ENCODE peak calls at places on chromosome 4, in ten cellular contexts. One of them, this sample, is unnamed.

GRCh38 chr4:109611045-109611616 is 51.1 kb downstream of the MCUB start:
- DNase-seq in NCI-H1694: no peak
- DNase-seq in CD8-positive, alpha-beta T cell: no peak
- DNase-seq in H4: no peak
- DNase-seq in hypothalamus: no peak
- DNase-seq in fibroblast of pulmonary artery: peak
- DNase-seq in NCI-H345: no peak
- DNase-seq in frontal cortex: no peak
- DNase-seq in DMS153: no peak
- DNase-seq in WERI-Rb-1: no peak
- DNase-seq in this sample: peak

GRCh38 chr4:180527993-180528392 is 1715.2 kb upstream of the TENM3 start:
- DNase-seq in NCI-H1694: no peak
- DNase-seq in CD8-positive, alpha-beta T cell: no peak
- DNase-seq in H4: no peak
- DNase-seq in hypothalamus: no peak
- DNase-seq in fibroblast of pulmonary artery: no peak
- DNase-seq in NCI-H345: no peak
- DNase-seq in frontal cortex: no peak
- DNase-seq in DMS153: no peak
- DNase-seq in WERI-Rb-1: no peak
- DNase-seq in this sample: no peak

GRCh38 chr4:70603856-70604255 is 11.8 kb downstream of the AMBN start:
- DNase-seq in NCI-H1694: no peak
- DNase-seq in CD8-positive, alpha-beta T cell: no peak
- DNase-seq in H4: no peak
- DNase-seq in hypothalamus: no peak
- DNase-seq in fibroblast of pulmonary artery: peak
- DNase-seq in NCI-H345: no peak
- DNase-seq in frontal cortex: no peak
- DNase-seq in DMS153: no peak
- DNase-seq in WERI-Rb-1: no peak
- DNase-seq in this sample: no peak

GRCh38 chr4:174467107-174467506 is 55.2 kb downstream of the HPGD start:
- DNase-seq in NCI-H1694: no peak
- DNase-seq in CD8-positive, alpha-beta T cell: no peak
- DNase-seq in H4: no peak
- DNase-seq in hypothalamus: no peak
- DNase-seq in fibroblast of pulmonary artery: peak
- DNase-seq in NCI-H345: no peak
- DNase-seq in frontal cortex: no peak
- DNase-seq in DMS153: no peak
- DNase-seq in WERI-Rb-1: no peak
- DNase-seq in this sample: no peak

GRCh38 chr4:6493668-6494304 is 21.4 kb upstream of the PPP2R2C start:
- DNase-seq in NCI-H1694: no peak
- DNase-seq in CD8-positive, alpha-beta T cell: no peak
- DNase-seq in H4: no peak
- DNase-seq in hypothalamus: no peak
- DNase-seq in fibroblast of pulmonary artery: peak
- DNase-seq in NCI-H345: peak
- DNase-seq in frontal cortex: no peak
- DNase-seq in DMS153: no peak
- DNase-seq in WERI-Rb-1: no peak
- DNase-seq in this sample: no peak

GRCh38 chr4:168917150-168917779 is 92.8 kb downstream of the CBR4 start:
- DNase-seq in NCI-H1694: peak
- DNase-seq in CD8-positive, alpha-beta T cell: no peak
- DNase-seq in H4: peak
- DNase-seq in hypothalamus: no peak
- DNase-seq in fibroblast of pulmonary artery: peak
- DNase-seq in NCI-H345: peak
- DNase-seq in frontal cortex: peak
- DNase-seq in DMS153: no peak
- DNase-seq in WERI-Rb-1: no peak
- DNase-seq in this sample: no peak

GRCh38 chr4:169293343-169294176 is 22.8 kb upstream of the SH3RF1 start:
- DNase-seq in NCI-H1694: no peak
- DNase-seq in CD8-positive, alpha-beta T cell: no peak
- DNase-seq in H4: no peak
- DNase-seq in hypothalamus: no peak
- DNase-seq in fibroblast of pulmonary artery: no peak
- DNase-seq in NCI-H345: no peak
- DNase-seq in frontal cortex: no peak
- DNase-seq in DMS153: no peak
- DNase-seq in WERI-Rb-1: no peak
- DNase-seq in this sample: no peak

GRCh38 chr4:169383724-169384123 is 113.0 kb upstream of the SH3RF1 start:
- DNase-seq in NCI-H1694: no peak
- DNase-seq in CD8-positive, alpha-beta T cell: no peak
- DNase-seq in H4: no peak
- DNase-seq in hypothalamus: no peak
- DNase-seq in fibroblast of pulmonary artery: peak
- DNase-seq in NCI-H345: no peak
- DNase-seq in frontal cortex: no peak
- DNase-seq in DMS153: no peak
- DNase-seq in WERI-Rb-1: no peak
- DNase-seq in this sample: no peak

GRCh38 chr4:1098311-1098925 is 14.9 kb downstream of the RNF212 start:
- DNase-seq in NCI-H1694: no peak
- DNase-seq in CD8-positive, alpha-beta T cell: no peak
- DNase-seq in H4: no peak
- DNase-seq in hypothalamus: no peak
- DNase-seq in fibroblast of pulmonary artery: no peak
- DNase-seq in NCI-H345: no peak
- DNase-seq in frontal cortex: no peak
- DNase-seq in DMS153: no peak
- DNase-seq in WERI-Rb-1: no peak
- DNase-seq in this sample: no peak

GRCh38 chr4:31081375-31081774 is 361.2 kb downstream of the PCDH7 start:
- DNase-seq in NCI-H1694: no peak
- DNase-seq in CD8-positive, alpha-beta T cell: no peak
- DNase-seq in H4: no peak
- DNase-seq in hypothalamus: no peak
- DNase-seq in fibroblast of pulmonary artery: peak
- DNase-seq in NCI-H345: no peak
- DNase-seq in frontal cortex: no peak
- DNase-seq in DMS153: no peak
- DNase-seq in WERI-Rb-1: no peak
- DNase-seq in this sample: no peak

GRCh38 chr4:77605210-77605902 is at the start of gene CXCL13:
- DNase-seq in NCI-H1694: no peak
- DNase-seq in CD8-positive, alpha-beta T cell: no peak
- DNase-seq in H4: no peak
- DNase-seq in hypothalamus: no peak
- DNase-seq in fibroblast of pulmonary artery: no peak
- DNase-seq in NCI-H345: peak
- DNase-seq in frontal cortex: no peak
- DNase-seq in DMS153: peak
- DNase-seq in WERI-Rb-1: no peak
- DNase-seq in this sample: peak

GRCh38 chr4:184345573-184345922 is 127.9 kb upstream of the ENPP6 start:
- DNase-seq in NCI-H1694: no peak
- DNase-seq in CD8-positive, alpha-beta T cell: no peak
- DNase-seq in H4: no peak
- DNase-seq in hypothalamus: no peak
- DNase-seq in fibroblast of pulmonary artery: no peak
- DNase-seq in NCI-H345: no peak
- DNase-seq in frontal cortex: no peak
- DNase-seq in DMS153: no peak
- DNase-seq in WERI-Rb-1: no peak
- DNase-seq in this sample: no peak

GRCh38 chr4:10273030-10273429 is 156.4 kb upstream of the WDR1 start:
- DNase-seq in NCI-H1694: no peak
- DNase-seq in CD8-positive, alpha-beta T cell: no peak
- DNase-seq in H4: no peak
- DNase-seq in hypothalamus: no peak
- DNase-seq in fibroblast of pulmonary artery: peak
- DNase-seq in NCI-H345: no peak
- DNase-seq in frontal cortex: no peak
- DNase-seq in DMS153: no peak
- DNase-seq in WERI-Rb-1: no peak
- DNase-seq in this sample: no peak

GRCh38 chr4:83248486-83248885 is 36.1 kb downstream of the COQ2 start:
- DNase-seq in NCI-H1694: no peak
- DNase-seq in CD8-positive, alpha-beta T cell: no peak
- DNase-seq in H4: no peak
- DNase-seq in hypothalamus: no peak
- DNase-seq in fibroblast of pulmonary artery: no peak
- DNase-seq in NCI-H345: no peak
- DNase-seq in frontal cortex: no peak
- DNase-seq in DMS153: no peak
- DNase-seq in WERI-Rb-1: no peak
- DNase-seq in this sample: no peak

GRCh38 chr4:140330311-140330900 is 43.0 kb upstream of the SCOC start:
- DNase-seq in NCI-H1694: peak
- DNase-seq in CD8-positive, alpha-beta T cell: no peak
- DNase-seq in H4: no peak
- DNase-seq in hypothalamus: no peak
- DNase-seq in fibroblast of pulmonary artery: peak
- DNase-seq in NCI-H345: peak
- DNase-seq in frontal cortex: no peak
- DNase-seq in DMS153: no peak
- DNase-seq in WERI-Rb-1: no peak
- DNase-seq in this sample: no peak

GRCh38 chr4:10891866-10892265 is 207.3 kb upstream of the CLNK start:
- DNase-seq in NCI-H1694: no peak
- DNase-seq in CD8-positive, alpha-beta T cell: no peak
- DNase-seq in H4: no peak
- DNase-seq in hypothalamus: no peak
- DNase-seq in fibroblast of pulmonary artery: no peak
- DNase-seq in NCI-H345: no peak
- DNase-seq in frontal cortex: no peak
- DNase-seq in DMS153: no peak
- DNase-seq in WERI-Rb-1: peak
- DNase-seq in this sample: peak

GRCh38 chr4:182604953-182605352 is 312.2 kb downstream of the DCTD start:
- DNase-seq in NCI-H1694: no peak
- DNase-seq in CD8-positive, alpha-beta T cell: no peak
- DNase-seq in H4: no peak
- DNase-seq in hypothalamus: no peak
- DNase-seq in fibroblast of pulmonary artery: peak
- DNase-seq in NCI-H345: no peak
- DNase-seq in frontal cortex: no peak
- DNase-seq in DMS153: no peak
- DNase-seq in WERI-Rb-1: no peak
- DNase-seq in this sample: no peak